ENCODE peak calls at places on chromosomes 3 and 15, in five cellular contexts. One of them, this sample, is unnamed.

GRCh38 chr3:47394140-47394855 is 13.5 kb downstream of the PTPN23 start:
- DNase-seq in cardiac muscle cell: peak
- DNase-seq in CD8-positive, alpha-beta T cell: no peak
- DNase-seq in tibial artery: no peak
- DNase-seq in body of pancreas: no peak
- DNase-seq in this sample: no peak

GRCh38 chr3:16059081-16059537 is 115.4 kb upstream of the GALNT15 start:
- DNase-seq in CD8-positive, alpha-beta T cell: no peak
- DNase-seq in body of pancreas: no peak
- DNase-seq in tibial artery: no peak
- DNase-seq in cardiac muscle cell: no peak
- DNase-seq in this sample: no peak

GRCh38 chr3:132180337-132180791 is 136.8 kb upstream of the ACP3 start:
- DNase-seq in body of pancreas: no peak
- DNase-seq in CD8-positive, alpha-beta T cell: no peak
- DNase-seq in cardiac muscle cell: peak
- DNase-seq in tibial artery: no peak
- DNase-seq in this sample: no peak

GRCh38 chr15:71296032-71296686 is 180.9 kb downstream of the THSD4 start:
- DNase-seq in CD8-positive, alpha-beta T cell: no peak
- DNase-seq in body of pancreas: no peak
- DNase-seq in tibial artery: no peak
- DNase-seq in cardiac muscle cell: no peak
- DNase-seq in this sample: no peak

GRCh38 chr3:52328536-52329080 is 12.5 kb downstream of the DNAH1 start:
- DNase-seq in cardiac muscle cell: no peak
- DNase-seq in tibial artery: no peak
- DNase-seq in CD8-positive, alpha-beta T cell: no peak
- DNase-seq in body of pancreas: no peak
- DNase-seq in this sample: no peak

GRCh38 chr3:124313621-124314020 is 321.7 kb upstream of the ROPN1 start:
- DNase-seq in CD8-positive, alpha-beta T cell: no peak
- DNase-seq in body of pancreas: no peak
- DNase-seq in cardiac muscle cell: no peak
- DNase-seq in tibial artery: no peak
- DNase-seq in this sample: no peak

GRCh38 chr3:67289626-67290025 is 291.5 kb downstream of the KBTBD8 start:
- DNase-seq in cardiac muscle cell: no peak
- DNase-seq in body of pancreas: no peak
- DNase-seq in tibial artery: no peak
- DNase-seq in CD8-positive, alpha-beta T cell: no peak
- DNase-seq in this sample: no peak

GRCh38 chr3:36364260-36364659 is 16.0 kb upstream of the STAC start:
- DNase-seq in cardiac muscle cell: no peak
- DNase-seq in CD8-positive, alpha-beta T cell: no peak
- DNase-seq in tibial artery: no peak
- DNase-seq in body of pancreas: no peak
- DNase-seq in this sample: no peak

GRCh38 chr3:178709047-178709446 is 172.8 kb downstream of the KCNMB2 start:
- DNase-seq in tibial artery: no peak
- DNase-seq in cardiac muscle cell: no peak
- DNase-seq in CD8-positive, alpha-beta T cell: no peak
- DNase-seq in body of pancreas: no peak
- DNase-seq in this sample: no peak

GRCh38 chr15:59346951-59347350 is 25.7 kb downstream of the MYO1E start:
- DNase-seq in cardiac muscle cell: no peak
- DNase-seq in tibial artery: no peak
- DNase-seq in body of pancreas: no peak
- DNase-seq in CD8-positive, alpha-beta T cell: no peak
- DNase-seq in this sample: no peak

GRCh38 chr3:122947621-122948202 is 79.9 kb downstream of the SEMA5B start:
- DNase-seq in tibial artery: no peak
- DNase-seq in body of pancreas: no peak
- DNase-seq in CD8-positive, alpha-beta T cell: no peak
- DNase-seq in cardiac muscle cell: no peak
- DNase-seq in this sample: no peak

GRCh38 chr15:56524915-56525314 is 60.0 kb upstream of the MNS1 start:
- DNase-seq in tibial artery: no peak
- DNase-seq in cardiac muscle cell: no peak
- DNase-seq in body of pancreas: no peak
- DNase-seq in CD8-positive, alpha-beta T cell: no peak
- DNase-seq in this sample: no peak

GRCh38 chr3:160676547-160677303 is at the start of gene ARL14:
- DNase-seq in CD8-positive, alpha-beta T cell: no peak
- DNase-seq in body of pancreas: peak
- DNase-seq in tibial artery: no peak
- DNase-seq in cardiac muscle cell: no peak
- DNase-seq in this sample: no peak

GRCh38 chr3:59374812-59375211 is 325.0 kb upstream of the CFAP20DC start:
- DNase-seq in cardiac muscle cell: no peak
- DNase-seq in body of pancreas: no peak
- DNase-seq in CD8-positive, alpha-beta T cell: no peak
- DNase-seq in tibial artery: no peak
- DNase-seq in this sample: no peak

GRCh38 chr3:96236499-96236898 is 577.9 kb upstream of the EPHA6 start:
- DNase-seq in body of pancreas: no peak
- DNase-seq in CD8-positive, alpha-beta T cell: no peak
- DNase-seq in cardiac muscle cell: no peak
- DNase-seq in tibial artery: no peak
- DNase-seq in this sample: no peak

GRCh38 chr3:54870423-54870822 is 57.4 kb downstream of the LRTM1 start:
- DNase-seq in tibial artery: no peak
- DNase-seq in body of pancreas: peak
- DNase-seq in cardiac muscle cell: peak
- DNase-seq in CD8-positive, alpha-beta T cell: no peak
- DNase-seq in this sample: no peak

GRCh38 chr3:43074901-43075689 is 30.8 kb downstream of the POMGNT2 start:
- DNase-seq in tibial artery: no peak
- DNase-seq in body of pancreas: no peak
- DNase-seq in cardiac muscle cell: no peak
- DNase-seq in CD8-positive, alpha-beta T cell: no peak
- DNase-seq in this sample: no peak

GRCh38 chr3:42118762-42119361 is 27.7 kb downstream of the TRAK1 start:
- DNase-seq in body of pancreas: peak
- DNase-seq in cardiac muscle cell: peak
- DNase-seq in CD8-positive, alpha-beta T cell: no peak
- DNase-seq in tibial artery: peak
- DNase-seq in this sample: no peak

GRCh38 chr3:161217496-161217895 is 3.6 kb upstream of the NMD3 start:
- DNase-seq in cardiac muscle cell: no peak
- DNase-seq in body of pancreas: no peak
- DNase-seq in CD8-positive, alpha-beta T cell: no peak
- DNase-seq in tibial artery: no peak
- DNase-seq in this sample: no peak

GRCh38 chr15:80568298-80568697 is 126.8 kb upstream of the ABHD17C start:
- DNase-seq in cardiac muscle cell: no peak
- DNase-seq in CD8-positive, alpha-beta T cell: no peak
- DNase-seq in tibial artery: no peak
- DNase-seq in body of pancreas: no peak
- DNase-seq in this sample: no peak

GRCh38 chr3:140363801-140364200 is 314.1 kb upstream of the TRIM42 start:
- DNase-seq in body of pancreas: peak
- DNase-seq in cardiac muscle cell: peak
- DNase-seq in CD8-positive, alpha-beta T cell: no peak
- DNase-seq in tibial artery: no peak
- DNase-seq in this sample: no peak

GRCh38 chr15:60910202-60910601 is 318.9 kb downstream of the RORA start:
- DNase-seq in cardiac muscle cell: no peak
- DNase-seq in CD8-positive, alpha-beta T cell: no peak
- DNase-seq in tibial artery: no peak
- DNase-seq in body of pancreas: no peak
- DNase-seq in this sample: no peak

GRCh38 chr15:90412356-90413194 is 24.5 kb downstream of the IQGAP1 start:
- DNase-seq in tibial artery: no peak
- DNase-seq in body of pancreas: peak
- DNase-seq in cardiac muscle cell: peak
- DNase-seq in CD8-positive, alpha-beta T cell: no peak
- DNase-seq in this sample: no peak

GRCh38 chr15:69853572-69853971 is 244.1 kb downstream of the TLE3 start:
- DNase-seq in body of pancreas: peak
- DNase-seq in tibial artery: no peak
- DNase-seq in CD8-positive, alpha-beta T cell: no peak
- DNase-seq in cardiac muscle cell: peak
- DNase-seq in this sample: no peak

GRCh38 chr3:55516391-55517030 is 29.4 kb upstream of the WNT5A start:
- DNase-seq in CD8-positive, alpha-beta T cell: no peak
- DNase-seq in cardiac muscle cell: no peak
- DNase-seq in tibial artery: no peak
- DNase-seq in body of pancreas: no peak
- DNase-seq in this sample: no peak

GRCh38 chr3:179037361-179037760 is 34.2 kb downstream of the ZMAT3 start:
- DNase-seq in CD8-positive, alpha-beta T cell: peak
- DNase-seq in body of pancreas: no peak
- DNase-seq in tibial artery: peak
- DNase-seq in cardiac muscle cell: no peak
- DNase-seq in this sample: peak

GRCh38 chr3:10709110-10709781 is 106.8 kb upstream of the SLC6A11 start:
- DNase-seq in tibial artery: no peak
- DNase-seq in cardiac muscle cell: no peak
- DNase-seq in body of pancreas: no peak
- DNase-seq in CD8-positive, alpha-beta T cell: no peak
- DNase-seq in this sample: no peak

GRCh38 chr3:46372492-46373359 is 2.0 kb downstream of the CCR5 start:
- DNase-seq in CD8-positive, alpha-beta T cell: peak
- DNase-seq in cardiac muscle cell: peak
- DNase-seq in tibial artery: no peak
- DNase-seq in body of pancreas: no peak
- DNase-seq in this sample: no peak
- TF ChIP-seq CTCF in CD8-positive, alpha-beta T cell: peak
- TF ChIP-seq CTCF in cardiac muscle cell: peak
- TF ChIP-seq CTCF in tibial artery: peak
- TF ChIP-seq CTCF in body of pancreas: no peak
- TF ChIP-seq CTCF in this sample: no peak

GRCh38 chr15:66563126-66563525 is 2.7 kb downstream of the LCTL start:
- DNase-seq in cardiac muscle cell: no peak
- DNase-seq in tibial artery: no peak
- DNase-seq in body of pancreas: no peak
- DNase-seq in CD8-positive, alpha-beta T cell: no peak
- DNase-seq in this sample: no peak

GRCh38 chr15:66558271-66558670 is 7.5 kb downstream of the LCTL start:
- DNase-seq in tibial artery: no peak
- DNase-seq in cardiac muscle cell: no peak
- DNase-seq in CD8-positive, alpha-beta T cell: no peak
- DNase-seq in body of pancreas: no peak
- DNase-seq in this sample: no peak

GRCh38 chr15:66564136-66565041 is 1.4 kb downstream of the LCTL start:
- DNase-seq in cardiac muscle cell: no peak
- DNase-seq in tibial artery: no peak
- DNase-seq in body of pancreas: no peak
- DNase-seq in CD8-positive, alpha-beta T cell: no peak
- DNase-seq in this sample: no peak

GRCh38 chr15:66563566-66564110 is 2.2 kb downstream of the LCTL start:
- DNase-seq in tibial artery: no peak
- DNase-seq in CD8-positive, alpha-beta T cell: no peak
- DNase-seq in body of pancreas: no peak
- DNase-seq in cardiac muscle cell: no peak
- DNase-seq in this sample: no peak

DNA sequence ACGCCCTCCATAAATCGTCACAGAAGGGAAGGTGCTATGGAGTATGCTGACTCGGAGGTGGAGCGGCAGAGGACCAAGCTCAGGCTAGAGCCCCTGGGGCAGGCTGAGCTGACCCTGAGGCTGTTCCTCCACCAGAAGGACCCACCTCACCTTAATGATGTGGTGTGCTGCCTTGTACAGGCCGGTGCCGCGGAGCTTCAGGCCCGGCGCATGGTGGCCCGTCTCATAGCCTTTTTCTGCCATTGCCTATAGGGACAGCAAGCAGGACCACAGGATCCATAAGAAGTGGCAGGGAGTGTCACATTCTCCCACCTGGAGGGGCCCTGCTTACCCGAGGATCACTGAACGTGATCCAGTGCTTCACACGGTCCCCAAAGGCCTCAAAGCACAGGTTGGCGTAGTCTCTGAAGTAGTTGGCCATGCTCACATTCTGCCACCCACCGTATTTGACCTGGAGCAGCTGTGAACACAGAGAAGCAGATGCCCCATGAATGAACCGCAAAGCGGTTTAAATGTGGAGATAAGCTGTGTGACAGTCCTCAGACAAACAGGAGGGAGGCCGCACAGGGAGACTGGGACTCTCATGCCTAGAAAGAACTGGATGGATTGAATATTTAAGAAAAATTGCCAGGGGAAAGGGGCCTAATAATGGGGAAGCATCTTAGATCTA is 4.8 kb downstream of the LCTL start:
- DNase-seq in body of pancreas: no peak
- DNase-seq in cardiac muscle cell: no peak
- DNase-seq in tibial artery: no peak
- DNase-seq in CD8-positive, alpha-beta T cell: no peak
- DNase-seq in this sample: no peak
- H3K27ac ChIP-seq in body of pancreas: no peak
- H3K27ac ChIP-seq in cardiac muscle cell: no peak
- H3K27ac ChIP-seq in tibial artery: no peak
- H3K27ac ChIP-seq in CD8-positive, alpha-beta T cell: no peak
- H3K27ac ChIP-seq in this sample: no peak

DNA sequence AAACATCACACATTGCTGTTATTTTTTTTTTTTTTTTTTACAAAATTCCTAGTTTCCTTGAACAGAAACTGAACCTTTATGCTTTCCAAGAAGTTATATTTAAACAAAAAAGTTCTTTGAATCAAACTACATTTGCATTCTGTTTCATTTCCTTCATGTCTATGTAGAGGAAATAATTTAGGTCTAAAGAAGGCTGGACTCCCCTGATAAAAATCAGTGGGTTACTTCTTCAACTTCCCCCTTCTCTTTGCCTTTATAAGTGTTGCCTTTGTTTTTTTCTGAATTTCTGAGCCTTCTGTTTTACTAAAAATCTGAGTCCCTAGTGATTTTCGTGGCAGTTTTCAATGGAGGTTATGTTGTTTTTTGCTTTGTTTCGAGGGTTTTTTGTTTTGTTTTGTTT is 152.8 kb downstream of the CHDH start:
- DNase-seq in cardiac muscle cell: no peak
- DNase-seq in body of pancreas: no peak
- DNase-seq in CD8-positive, alpha-beta T cell: no peak
- DNase-seq in tibial artery: no peak
- DNase-seq in this sample: no peak
- TF ChIP-seq CTCF in cardiac muscle cell: no peak
- TF ChIP-seq CTCF in body of pancreas: no peak
- TF ChIP-seq CTCF in CD8-positive, alpha-beta T cell: no peak
- TF ChIP-seq CTCF in tibial artery: no peak
- TF ChIP-seq CTCF in this sample: no peak

GRCh38 chr3:71438904-71439303 is 144.6 kb downstream of the FOXP1 start:
- DNase-seq in body of pancreas: no peak
- DNase-seq in tibial artery: no peak
- DNase-seq in CD8-positive, alpha-beta T cell: no peak
- DNase-seq in cardiac muscle cell: no peak
- DNase-seq in this sample: no peak
- H3K27ac ChIP-seq in body of pancreas: no peak
- H3K27ac ChIP-seq in tibial artery: no peak
- H3K27ac ChIP-seq in CD8-positive, alpha-beta T cell: no peak
- H3K27ac ChIP-seq in cardiac muscle cell: no peak
- H3K27ac ChIP-seq in this sample: no peak

This sample was measured in CD4-positive, alpha-beta T cell.